ENCODE peak calls at places on chromosomes 2 and 18, in five cellular contexts. X is cardiac muscle cell, B is body of pancreas, K is heart right ventricle, U is SK-N-SH. T is an unnamed sample.

GRCh38 chr2:56102866-56103265 is 80.9 kb upstream of the CCDC85A start:
- DNase-seq in X (peak; percentile 19), B (no peak), K (no peak), U (no peak), T (no peak)

GRCh38 chr18:9823805-9824473 is 61.8 kb upstream of the TXNDC2 start:
- DNase-seq in X (peak; percentile 62), B (no peak), K (no peak), U (no peak), T (no peak)

GRCh38 chr18:21489119-21489750 is 111.3 kb downstream of the ESCO1 start:
- DNase-seq in X (peak; percentile 77), B (peak; percentile 53), K (no peak), U (peak; percentile 71), T (no peak)

GRCh38 chr2:32172870-32173269 is 7.2 kb downstream of the SLC30A6 start:
- DNase-seq in X (no peak), B (no peak), K (no peak), U (no peak), T (no peak)

GRCh38 chr18:66553824-66554223 is 50.1 kb downstream of the CDH19 start:
- DNase-seq in X (peak; percentile 12), B (no peak), K (no peak), U (no peak), T (no peak)

GRCh38 chr2:224257176-224257575 is 144.7 kb downstream of the FAM124B start:
- DNase-seq in X (no peak), B (no peak), K (no peak), U (no peak), T (no peak)

GRCh38 chr2:129724021-129724757 is 255.3 kb upstream of the RAB6C start:
- DNase-seq in X (no peak), B (no peak), K (no peak), U (no peak), T (no peak)

GRCh38 chr2:241615041-241615440 is 21.9 kb downstream of the THAP4 start:
- DNase-seq in X (no peak), B (no peak), K (no peak), U (no peak), T (no peak)

GRCh38 chr18:53489266-53489665 is 735.2 kb downstream of the MBD2 start:
- DNase-seq in X (no peak), B (no peak), K (no peak), U (no peak), T (no peak)

GRCh38 chr18:48713302-48713701 is 174.5 kb downstream of the CTIF start:
- DNase-seq in X (peak; percentile 78), B (peak; percentile 17), K (peak; percentile 52), U (no peak), T (peak; percentile 61)

GRCh38 chr2:130355578-130356431 is at the start of gene PTPN18:
- DNase-seq in X (peak; percentile 95), B (peak; percentile 92), K (peak; percentile 94), U (peak; percentile 97), T (peak; percentile 94)

GRCh38 chr2:118987886-118988285 is 45.9 kb downstream of the MARCO start:
- DNase-seq in X (no peak), B (no peak), K (no peak), U (no peak), T (no peak)

GRCh38 chr2:65636024-65636423 is 203.6 kb upstream of the SPRED2 start:
- DNase-seq in X (no peak), B (no peak), K (no peak), U (no peak), T (no peak)

GRCh38 chr2:65638438-65638837 is 206.0 kb upstream of the SPRED2 start:
- DNase-seq in X (no peak), B (no peak), K (no peak), U (peak; percentile 24), T (no peak)

GRCh38 chr2:65637061-65637460 is 204.7 kb upstream of the SPRED2 start:
- DNase-seq in X (no peak), B (no peak), K (no peak), U (no peak), T (no peak)

GRCh38 chr2:65640793-65641103 is 208.3 kb upstream of the SPRED2 start:
- DNase-seq in X (no peak), B (no peak), K (no peak), U (no peak), T (no peak)

DNA sequence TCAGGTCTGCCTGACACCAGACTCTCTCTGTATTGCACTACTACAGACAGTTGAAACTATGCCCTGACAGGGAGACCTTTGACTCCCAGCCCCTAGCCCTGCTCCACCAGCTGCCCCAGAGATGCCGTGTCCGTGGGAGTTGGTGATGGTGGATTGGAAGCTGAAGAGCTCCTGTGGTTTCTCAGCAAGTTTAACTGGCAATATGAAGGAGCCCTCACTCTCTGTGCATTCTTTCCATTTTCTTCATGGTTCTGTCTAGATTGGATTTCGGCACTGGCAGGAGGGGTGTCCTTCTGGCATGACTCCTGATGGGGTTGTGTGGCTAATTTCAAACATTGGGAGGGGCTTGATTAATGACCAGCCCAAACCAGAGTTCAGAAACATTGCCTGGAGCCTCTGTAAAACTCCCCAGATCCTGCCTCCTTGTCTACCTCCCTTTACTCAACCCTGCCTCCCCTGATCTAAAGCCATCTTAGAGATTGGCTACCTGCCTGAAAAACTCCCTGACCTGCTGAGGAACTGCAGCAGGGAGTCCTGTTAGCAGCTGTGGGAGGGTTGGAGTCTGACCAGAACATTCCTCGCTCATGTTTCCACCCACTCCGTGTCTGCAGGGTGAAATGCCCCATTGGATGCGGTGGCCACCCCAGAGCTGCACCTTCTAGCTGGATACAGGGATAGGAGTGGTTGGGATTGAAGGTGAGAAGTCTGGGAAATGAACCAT is 206.9 kb upstream of the SPRED2 start:
- DNase-seq in X (peak; percentile 84), B (peak; percentile 15), K (no peak), U (no peak), T (no peak)
- H3K4me3 ChIP-seq in X (no peak overlapping the region), B (no peak overlapping the region), K (no peak overlapping the region), U (no peak overlapping the region), T (no peak overlapping the region)

GRCh38 chr2:95149397-95149984 is 10.2 kb downstream of the ZNF514 start:
- DNase-seq in X (no peak), B (no peak), K (no peak), U (no peak), T (no peak)
- H3K9me3 ChIP-seq in X (peaks cover 12% of the 10 kb centered on the region), B (no peaks in the 10 kb centered on the region), K (peaks cover 8% of the 10 kb centered on the region), U (peaks cover 29% of the 10 kb centered on the region), T (peaks cover 98% of the 10 kb centered on the region)

GRCh38 chr18:3384664-3385189 is 65.2 kb upstream of the TGIF1 start:
- DNase-seq in X (no peak), B (no peak), K (no peak), U (no peak), T (no peak)

GRCh38 chr18:3379685-3380084 is 70.3 kb upstream of the TGIF1 start:
- DNase-seq in X (no peak), B (no peak), K (no peak), U (no peak), T (no peak)

GRCh38 chr18:3383381-3383915 is 66.5 kb upstream of the TGIF1 start:
- DNase-seq in X (peak; percentile 16), B (no peak), K (no peak), U (no peak), T (no peak)

DNA sequence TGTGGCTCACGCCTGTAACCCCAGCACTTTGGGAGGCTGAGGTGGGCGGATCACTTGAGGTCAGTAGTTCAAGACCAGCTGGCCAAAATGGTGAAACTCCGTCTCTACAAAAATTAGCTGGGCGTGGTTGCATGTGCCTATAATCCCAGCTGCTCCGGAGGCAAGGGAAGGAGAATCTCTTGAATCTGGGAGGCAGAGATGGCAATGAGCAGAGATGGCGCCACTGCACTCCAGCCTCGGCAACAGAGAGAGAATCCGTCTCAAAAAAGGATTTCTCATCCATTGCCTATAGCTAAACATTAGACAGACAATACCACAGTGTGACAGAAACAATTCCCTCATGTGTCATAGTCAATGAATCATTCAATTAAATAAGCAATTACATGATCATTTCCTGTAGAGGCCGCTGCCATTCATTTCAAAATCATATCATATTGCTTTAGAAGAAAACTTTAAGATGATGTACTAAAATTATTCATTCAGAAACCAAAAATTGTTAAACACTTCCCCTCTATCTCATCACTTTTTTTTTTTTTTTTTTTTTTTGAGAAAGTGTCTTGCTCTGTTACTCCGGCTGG is 69.5 kb upstream of the TGIF1 start:
- DNase-seq in X (peak; percentile 62), B (peak; percentile 21), K (no peak), U (no peak), T (no peak)
- TF ChIP-seq CTCF in X (peak; percentile 16), B (no peak), K (no peak), U (peak; percentile 28), T (no peak)

GRCh38 chr2:20222769-20223344 is 2.1 kb downstream of the SDC1 start:
- DNase-seq in X (no peak), B (no peak), K (no peak), U (no peak), T (no peak)
- H3K4me3 ChIP-seq in X (peak overlapping the region; percentile 64), B (peak overlapping the region; percentile 35), K (peak overlapping the region; percentile 61), U (peak overlapping the region; percentile 77), T (peak overlapping the region; percentile 74)

GRCh38 chr2:9982891-9983290 is 31.4 kb downstream of the GRHL1 start:
- DNase-seq in X (no peak), B (no peak), K (no peak), U (no peak), T (no peak)

GRCh38 chr2:9984861-9985480 is 33.5 kb downstream of the GRHL1 start:
- DNase-seq in X (no peak), B (no peak), K (no peak), U (no peak), T (no peak)

GRCh38 chr2:9984217-9984739 is 32.8 kb downstream of the GRHL1 start:
- DNase-seq in X (peak; percentile 71), B (no peak), K (no peak), U (peak; percentile 78), T (no peak)

GRCh38 chr2:9983413-9984216 is 32.1 kb downstream of the GRHL1 start:
- DNase-seq in X (peak; percentile 33), B (no peak), K (no peak), U (no peak), T (no peak)

GRCh38 chr2:9985531-9985930 is 34.0 kb downstream of the GRHL1 start:
- DNase-seq in X (no peak), B (no peak), K (no peak), U (no peak), T (no peak)
- H3K9me3 ChIP-seq in X (no peaks in the 10 kb centered on the region), B (no peaks in the 10 kb centered on the region), K (no peaks in the 10 kb centered on the region), U (no peaks in the 10 kb centered on the region), T (no peaks in the 10 kb centered on the region)

DNA sequence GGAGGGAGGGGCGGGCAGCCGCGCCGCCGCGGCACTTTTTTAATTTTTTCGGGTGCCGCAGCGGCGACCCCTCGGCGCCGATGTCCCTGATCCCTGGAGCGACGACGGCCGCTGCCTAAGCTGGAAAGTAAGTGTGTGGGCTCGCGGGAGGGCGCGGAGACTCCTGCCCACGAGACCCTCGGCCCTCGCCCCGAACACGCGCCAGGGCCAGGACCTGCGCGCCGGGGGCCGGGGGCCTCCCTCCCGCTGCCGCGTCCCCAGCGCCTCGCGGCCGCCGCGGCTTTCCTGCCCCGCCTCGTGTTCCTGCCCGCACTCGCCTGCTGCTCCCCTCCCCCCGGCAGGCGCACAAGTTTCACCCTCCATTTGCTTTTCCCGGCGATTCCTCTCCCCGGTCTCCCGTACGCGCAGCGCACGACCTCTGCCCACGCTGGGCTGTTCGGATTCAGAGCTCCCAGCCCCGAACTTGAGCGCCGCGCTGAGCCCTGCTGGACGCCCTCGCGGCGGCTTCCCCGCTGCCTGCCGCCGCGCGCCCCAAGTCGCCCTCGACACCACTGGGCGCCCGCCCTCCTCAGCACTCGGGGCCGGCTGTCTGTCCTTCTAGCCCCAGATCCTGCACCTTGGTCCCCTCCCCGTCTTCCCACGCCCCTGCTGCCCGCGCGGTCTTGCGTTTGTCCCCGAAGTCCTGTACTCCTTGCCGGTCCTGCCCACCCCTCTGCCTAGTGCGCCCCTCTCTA is 507 bp downstream of the PKP4 start:
- DNase-seq in X (peak; percentile 74), B (peak; percentile 60), K (peak; percentile 71), U (peak; percentile 79), T (peak; percentile 70)
- TF ChIP-seq CTCF in X (no peak), B (no peak), K (peak; percentile 14), U (no peak), T (no peak)